ENCODE peak calls at places on chromosomes 2 and 18, in nine cellular contexts. One of them, this sample, is unnamed.

GRCh38 chr18:25360301-25360899 is 8.4 kb upstream of the ZNF521 start:
- DNase-seq in CD4-positive, alpha-beta T cell: no peak
- DNase-seq in IMR-90: no peak
- DNase-seq in activated gamma-delta T cell treated with Interleukin-2 at 50 U/mL for 16 hours: no peak
- DNase-seq in T1000: no peak
- DNase-seq in hypothalamus: no peak
- DNase-seq in uterus: no peak
- DNase-seq in HTR-8/SVneo: no peak
- DNase-seq in stromal cell of bone marrow: no peak
- DNase-seq in this sample: no peak

GRCh38 chr2:119645173-119645846 is 33.7 kb upstream of the TMEM177 start:
- DNase-seq in hypothalamus: no peak
- DNase-seq in stromal cell of bone marrow: no peak
- DNase-seq in T1000: no peak
- DNase-seq in IMR-90: peak
- DNase-seq in activated gamma-delta T cell treated with Interleukin-2 at 50 U/mL for 16 hours: no peak
- DNase-seq in CD4-positive, alpha-beta T cell: no peak
- DNase-seq in HTR-8/SVneo: no peak
- DNase-seq in uterus: no peak
- DNase-seq in this sample: no peak

GRCh38 chr2:289362-290089 is 1.6 kb upstream of the ALKAL2 start:
- DNase-seq in IMR-90: peak
- DNase-seq in stromal cell of bone marrow: no peak
- DNase-seq in activated gamma-delta T cell treated with Interleukin-2 at 50 U/mL for 16 hours: no peak
- DNase-seq in uterus: peak
- DNase-seq in hypothalamus: no peak
- DNase-seq in CD4-positive, alpha-beta T cell: no peak
- DNase-seq in T1000: no peak
- DNase-seq in HTR-8/SVneo: no peak
- DNase-seq in this sample: no peak

GRCh38 chr2:55213822-55214221 is 18.3 kb downstream of the CLHC1 start:
- DNase-seq in IMR-90: no peak
- DNase-seq in hypothalamus: no peak
- DNase-seq in T1000: no peak
- DNase-seq in uterus: no peak
- DNase-seq in activated gamma-delta T cell treated with Interleukin-2 at 50 U/mL for 16 hours: no peak
- DNase-seq in stromal cell of bone marrow: no peak
- DNase-seq in HTR-8/SVneo: no peak
- DNase-seq in CD4-positive, alpha-beta T cell: no peak
- DNase-seq in this sample: no peak

GRCh38 chr18:61290616-61291015 is 42.6 kb upstream of the CDH20 start:
- DNase-seq in uterus: no peak
- DNase-seq in CD4-positive, alpha-beta T cell: no peak
- DNase-seq in T1000: no peak
- DNase-seq in IMR-90: no peak
- DNase-seq in hypothalamus: no peak
- DNase-seq in stromal cell of bone marrow: no peak
- DNase-seq in activated gamma-delta T cell treated with Interleukin-2 at 50 U/mL for 16 hours: no peak
- DNase-seq in HTR-8/SVneo: no peak
- DNase-seq in this sample: no peak

GRCh38 chr2:230871361-230872150 is 6.8 kb downstream of the ITM2C start:
- DNase-seq in stromal cell of bone marrow: no peak
- DNase-seq in hypothalamus: no peak
- DNase-seq in uterus: no peak
- DNase-seq in IMR-90: no peak
- DNase-seq in CD4-positive, alpha-beta T cell: no peak
- DNase-seq in T1000: no peak
- DNase-seq in HTR-8/SVneo: no peak
- DNase-seq in activated gamma-delta T cell treated with Interleukin-2 at 50 U/mL for 16 hours: no peak
- DNase-seq in this sample: no peak

GRCh38 chr2:215664847-215665525 is 229.1 kb upstream of the FN1 start:
- DNase-seq in uterus: no peak
- DNase-seq in CD4-positive, alpha-beta T cell: no peak
- DNase-seq in activated gamma-delta T cell treated with Interleukin-2 at 50 U/mL for 16 hours: no peak
- DNase-seq in hypothalamus: no peak
- DNase-seq in IMR-90: peak
- DNase-seq in HTR-8/SVneo: peak
- DNase-seq in T1000: peak
- DNase-seq in stromal cell of bone marrow: peak
- DNase-seq in this sample: no peak

GRCh38 chr2:99701503-99701902 is 211.7 kb upstream of the REV1 start:
- DNase-seq in IMR-90: peak
- DNase-seq in HTR-8/SVneo: no peak
- DNase-seq in hypothalamus: no peak
- DNase-seq in T1000: no peak
- DNase-seq in uterus: no peak
- DNase-seq in activated gamma-delta T cell treated with Interleukin-2 at 50 U/mL for 16 hours: no peak
- DNase-seq in CD4-positive, alpha-beta T cell: no peak
- DNase-seq in stromal cell of bone marrow: no peak
- DNase-seq in this sample: no peak

GRCh38 chr2:237727363-237727762 is 71.2 kb upstream of the RBM44 start:
- DNase-seq in hypothalamus: no peak
- DNase-seq in uterus: no peak
- DNase-seq in IMR-90: peak
- DNase-seq in HTR-8/SVneo: no peak
- DNase-seq in T1000: no peak
- DNase-seq in activated gamma-delta T cell treated with Interleukin-2 at 50 U/mL for 16 hours: no peak
- DNase-seq in CD4-positive, alpha-beta T cell: no peak
- DNase-seq in stromal cell of bone marrow: no peak
- DNase-seq in this sample: no peak

GRCh38 chr18:47118986-47119385 is 31.3 kb downstream of the HDHD2 start:
- DNase-seq in hypothalamus: no peak
- DNase-seq in stromal cell of bone marrow: peak
- DNase-seq in HTR-8/SVneo: no peak
- DNase-seq in T1000: no peak
- DNase-seq in uterus: no peak
- DNase-seq in activated gamma-delta T cell treated with Interleukin-2 at 50 U/mL for 16 hours: no peak
- DNase-seq in IMR-90: peak
- DNase-seq in CD4-positive, alpha-beta T cell: no peak
- DNase-seq in this sample: no peak

GRCh38 chr2:16051046-16051489 is 110.7 kb downstream of the MYCN start:
- DNase-seq in uterus: no peak
- DNase-seq in stromal cell of bone marrow: no peak
- DNase-seq in IMR-90: no peak
- DNase-seq in hypothalamus: no peak
- DNase-seq in activated gamma-delta T cell treated with Interleukin-2 at 50 U/mL for 16 hours: no peak
- DNase-seq in CD4-positive, alpha-beta T cell: no peak
- DNase-seq in HTR-8/SVneo: no peak
- DNase-seq in T1000: no peak
- DNase-seq in this sample: no peak

GRCh38 chr2:233010569-233011267 is 2.3 kb downstream of the NGEF start:
- DNase-seq in CD4-positive, alpha-beta T cell: no peak
- DNase-seq in HTR-8/SVneo: no peak
- DNase-seq in uterus: no peak
- DNase-seq in IMR-90: no peak
- DNase-seq in T1000: no peak
- DNase-seq in stromal cell of bone marrow: no peak
- DNase-seq in activated gamma-delta T cell treated with Interleukin-2 at 50 U/mL for 16 hours: no peak
- DNase-seq in hypothalamus: no peak
- DNase-seq in this sample: no peak

GRCh38 chr2:233414273-233414654 is 60.0 kb downstream of the DGKD start:
- DNase-seq in CD4-positive, alpha-beta T cell: no peak
- DNase-seq in uterus: no peak
- DNase-seq in HTR-8/SVneo: peak
- DNase-seq in T1000: no peak
- DNase-seq in activated gamma-delta T cell treated with Interleukin-2 at 50 U/mL for 16 hours: no peak
- DNase-seq in hypothalamus: no peak
- DNase-seq in IMR-90: peak
- DNase-seq in stromal cell of bone marrow: no peak
- DNase-seq in this sample: no peak

GRCh38 chr18:48949051-48949605 is 1.6 kb downstream of the SMAD7 start:
- DNase-seq in CD4-positive, alpha-beta T cell: peak
- DNase-seq in hypothalamus: no peak
- DNase-seq in stromal cell of bone marrow: no peak
- DNase-seq in activated gamma-delta T cell treated with Interleukin-2 at 50 U/mL for 16 hours: peak
- DNase-seq in uterus: no peak
- DNase-seq in IMR-90: no peak
- DNase-seq in T1000: no peak
- DNase-seq in HTR-8/SVneo: no peak
- DNase-seq in this sample: peak

GRCh38 chr2:33521791-33522281 is 45.4 kb downstream of the RASGRP3 start:
- DNase-seq in activated gamma-delta T cell treated with Interleukin-2 at 50 U/mL for 16 hours: no peak
- DNase-seq in stromal cell of bone marrow: peak
- DNase-seq in IMR-90: no peak
- DNase-seq in hypothalamus: no peak
- DNase-seq in HTR-8/SVneo: no peak
- DNase-seq in uterus: peak
- DNase-seq in CD4-positive, alpha-beta T cell: no peak
- DNase-seq in T1000: no peak
- DNase-seq in this sample: no peak

GRCh38 chr2:158392683-158393082 is 63.9 kb downstream of the CCDC148 start:
- DNase-seq in activated gamma-delta T cell treated with Interleukin-2 at 50 U/mL for 16 hours: no peak
- DNase-seq in T1000: no peak
- DNase-seq in uterus: no peak
- DNase-seq in IMR-90: no peak
- DNase-seq in HTR-8/SVneo: no peak
- DNase-seq in stromal cell of bone marrow: no peak
- DNase-seq in CD4-positive, alpha-beta T cell: no peak
- DNase-seq in hypothalamus: no peak
- DNase-seq in this sample: no peak

GRCh38 chr2:16211341-16211740 is 271.0 kb downstream of the MYCN start:
- DNase-seq in IMR-90: no peak
- DNase-seq in CD4-positive, alpha-beta T cell: no peak
- DNase-seq in uterus: no peak
- DNase-seq in activated gamma-delta T cell treated with Interleukin-2 at 50 U/mL for 16 hours: no peak
- DNase-seq in hypothalamus: no peak
- DNase-seq in stromal cell of bone marrow: no peak
- DNase-seq in HTR-8/SVneo: no peak
- DNase-seq in T1000: no peak
- DNase-seq in this sample: no peak

GRCh38 chr2:240143801-240144648 is 3.6 kb upstream of the OTOS start:
- DNase-seq in CD4-positive, alpha-beta T cell: peak
- DNase-seq in T1000: peak
- DNase-seq in uterus: peak
- DNase-seq in IMR-90: peak
- DNase-seq in stromal cell of bone marrow: peak
- DNase-seq in activated gamma-delta T cell treated with Interleukin-2 at 50 U/mL for 16 hours: peak
- DNase-seq in hypothalamus: peak
- DNase-seq in HTR-8/SVneo: peak
- DNase-seq in this sample: peak

GRCh38 chr2:129888896-129889295 is 90.6 kb upstream of the RAB6C start:
- DNase-seq in stromal cell of bone marrow: peak
- DNase-seq in HTR-8/SVneo: peak
- DNase-seq in activated gamma-delta T cell treated with Interleukin-2 at 50 U/mL for 16 hours: no peak
- DNase-seq in T1000: no peak
- DNase-seq in uterus: no peak
- DNase-seq in CD4-positive, alpha-beta T cell: no peak
- DNase-seq in hypothalamus: no peak
- DNase-seq in IMR-90: peak
- DNase-seq in this sample: no peak

GRCh38 chr2:241855245-241855887 is 3.3 kb downstream of the PDCD1 start:
- DNase-seq in IMR-90: no peak
- DNase-seq in T1000: no peak
- DNase-seq in stromal cell of bone marrow: no peak
- DNase-seq in hypothalamus: no peak
- DNase-seq in uterus: peak
- DNase-seq in HTR-8/SVneo: no peak
- DNase-seq in activated gamma-delta T cell treated with Interleukin-2 at 50 U/mL for 16 hours: no peak
- DNase-seq in CD4-positive, alpha-beta T cell: no peak
- DNase-seq in this sample: no peak

GRCh38 chr18:37362158-37362890 is 203.3 kb downstream of the CELF4 start:
- DNase-seq in activated gamma-delta T cell treated with Interleukin-2 at 50 U/mL for 16 hours: no peak
- DNase-seq in CD4-positive, alpha-beta T cell: no peak
- DNase-seq in uterus: no peak
- DNase-seq in HTR-8/SVneo: no peak
- DNase-seq in IMR-90: no peak
- DNase-seq in stromal cell of bone marrow: no peak
- DNase-seq in T1000: no peak
- DNase-seq in hypothalamus: no peak
- DNase-seq in this sample: no peak

GRCh38 chr2:43171789-43172188 is 54.6 kb downstream of the ZFP36L2 start:
- DNase-seq in hypothalamus: no peak
- DNase-seq in stromal cell of bone marrow: no peak
- DNase-seq in CD4-positive, alpha-beta T cell: no peak
- DNase-seq in IMR-90: peak
- DNase-seq in activated gamma-delta T cell treated with Interleukin-2 at 50 U/mL for 16 hours: no peak
- DNase-seq in HTR-8/SVneo: peak
- DNase-seq in T1000: no peak
- DNase-seq in uterus: no peak
- DNase-seq in this sample: no peak

GRCh38 chr2:48541696-48542389 is 11.9 kb downstream of the STON1 start:
- DNase-seq in activated gamma-delta T cell treated with Interleukin-2 at 50 U/mL for 16 hours: no peak
- DNase-seq in stromal cell of bone marrow: no peak
- DNase-seq in CD4-positive, alpha-beta T cell: no peak
- DNase-seq in uterus: no peak
- DNase-seq in hypothalamus: no peak
- DNase-seq in IMR-90: no peak
- DNase-seq in HTR-8/SVneo: no peak
- DNase-seq in T1000: no peak
- DNase-seq in this sample: no peak

GRCh38 chr2:5473596-5473995 is 218.6 kb upstream of the SOX11 start:
- DNase-seq in T1000: no peak
- DNase-seq in stromal cell of bone marrow: no peak
- DNase-seq in hypothalamus: no peak
- DNase-seq in activated gamma-delta T cell treated with Interleukin-2 at 50 U/mL for 16 hours: no peak
- DNase-seq in uterus: no peak
- DNase-seq in IMR-90: no peak
- DNase-seq in HTR-8/SVneo: no peak
- DNase-seq in CD4-positive, alpha-beta T cell: no peak
- DNase-seq in this sample: no peak

GRCh38 chr2:176652300-176653182 is 383.3 kb downstream of the MTX2 start:
- DNase-seq in IMR-90: peak
- DNase-seq in CD4-positive, alpha-beta T cell: no peak
- DNase-seq in stromal cell of bone marrow: peak
- DNase-seq in T1000: no peak
- DNase-seq in hypothalamus: no peak
- DNase-seq in HTR-8/SVneo: peak
- DNase-seq in activated gamma-delta T cell treated with Interleukin-2 at 50 U/mL for 16 hours: no peak
- DNase-seq in uterus: no peak
- DNase-seq in this sample: no peak

GRCh38 chr2:231222318-231223000 is 24.0 kb downstream of the ARMC9 start:
- DNase-seq in CD4-positive, alpha-beta T cell: no peak
- DNase-seq in stromal cell of bone marrow: no peak
- DNase-seq in HTR-8/SVneo: no peak
- DNase-seq in T1000: no peak
- DNase-seq in hypothalamus: no peak
- DNase-seq in activated gamma-delta T cell treated with Interleukin-2 at 50 U/mL for 16 hours: no peak
- DNase-seq in IMR-90: peak
- DNase-seq in uterus: no peak
- DNase-seq in this sample: no peak

GRCh38 chr2:8543412-8544167 is 138.3 kb upstream of the ID2 start:
- DNase-seq in IMR-90: peak
- DNase-seq in activated gamma-delta T cell treated with Interleukin-2 at 50 U/mL for 16 hours: peak
- DNase-seq in uterus: no peak
- DNase-seq in hypothalamus: no peak
- DNase-seq in HTR-8/SVneo: peak
- DNase-seq in stromal cell of bone marrow: peak
- DNase-seq in CD4-positive, alpha-beta T cell: no peak
- DNase-seq in T1000: peak
- DNase-seq in this sample: peak

GRCh38 chr2:62248226-62248625 is 52.3 kb downstream of the B3GNT2 start:
- DNase-seq in uterus: no peak
- DNase-seq in T1000: no peak
- DNase-seq in IMR-90: no peak
- DNase-seq in stromal cell of bone marrow: no peak
- DNase-seq in HTR-8/SVneo: no peak
- DNase-seq in CD4-positive, alpha-beta T cell: no peak
- DNase-seq in hypothalamus: no peak
- DNase-seq in activated gamma-delta T cell treated with Interleukin-2 at 50 U/mL for 16 hours: no peak
- DNase-seq in this sample: no peak

GRCh38 chr18:58104071-58104470 is 60.0 kb downstream of the NEDD4L start:
- DNase-seq in activated gamma-delta T cell treated with Interleukin-2 at 50 U/mL for 16 hours: no peak
- DNase-seq in uterus: no peak
- DNase-seq in T1000: no peak
- DNase-seq in stromal cell of bone marrow: no peak
- DNase-seq in HTR-8/SVneo: no peak
- DNase-seq in hypothalamus: no peak
- DNase-seq in IMR-90: no peak
- DNase-seq in CD4-positive, alpha-beta T cell: no peak
- DNase-seq in this sample: no peak

GRCh38 chr2:217551229-217551909 is 451.4 kb downstream of the TNS1 start:
- DNase-seq in IMR-90: peak
- DNase-seq in uterus: no peak
- DNase-seq in CD4-positive, alpha-beta T cell: no peak
- DNase-seq in activated gamma-delta T cell treated with Interleukin-2 at 50 U/mL for 16 hours: no peak
- DNase-seq in stromal cell of bone marrow: no peak
- DNase-seq in hypothalamus: no peak
- DNase-seq in HTR-8/SVneo: peak
- DNase-seq in T1000: no peak
- DNase-seq in this sample: no peak

GRCh38 chr2:33215299-33215698 is 261.1 kb upstream of the RASGRP3 start:
- DNase-seq in CD4-positive, alpha-beta T cell: no peak
- DNase-seq in uterus: no peak
- DNase-seq in T1000: peak
- DNase-seq in IMR-90: peak
- DNase-seq in HTR-8/SVneo: no peak
- DNase-seq in stromal cell of bone marrow: peak
- DNase-seq in hypothalamus: no peak
- DNase-seq in activated gamma-delta T cell treated with Interleukin-2 at 50 U/mL for 16 hours: no peak
- DNase-seq in this sample: no peak